ENCODE peak calls at places on chromosomes 13 and 19, in four cellular contexts. V, T, G and Y are unnamed samples.
A peak's percentile ranks its signal among the peaks of the same experiment; 100 is the strongest.

GRCh38 chr19:15452111-15453047 is 2.6 kb upstream of the WIZ start:
- DNase-seq in V (peak; percentile 44), T (peak; percentile 58), G (peak; percentile 91), Y (peak; percentile 98)

GRCh38 chr13:99929866-99930265 is 41.7 kb downstream of the ZIC5 start:
- DNase-seq in V (no peak), T (no peak), G (no peak), Y (no peak)

GRCh38 chr13:42788601-42789000 is 7.2 kb downstream of the FAM216B start:
- DNase-seq in V (no peak), T (no peak), G (no peak), Y (no peak)

GRCh38 chr19:38172001-38172400 is 52.0 kb downstream of the DPF1 start:
- DNase-seq in V (no peak), T (no peak), G (no peak), Y (no peak)

GRCh38 chr19:376111-376470 is 31.5 kb upstream of the MIER2 start:
- DNase-seq in V (no peak), T (no peak), G (no peak), Y (no peak)

GRCh38 chr13:97758317-97758716 is 195.2 kb upstream of the IPO5 start:
- DNase-seq in V (no peak), T (no peak), G (no peak), Y (no peak)

GRCh38 chr13:32752997-32753606 is 166.8 kb downstream of the PDS5B start:
- DNase-seq in V (no peak), T (no peak), G (no peak), Y (no peak)

GRCh38 chr19:3942790-3943409 is 10.0 kb downstream of the NMRK2 start:
- DNase-seq in V (no peak), T (no peak), G (no peak), Y (no peak)

GRCh38 chr19:58396691-58397532 is 1.5 kb downstream of the RNF225 start:
- DNase-seq in V (no peak), T (no peak), G (no peak), Y (no peak)

GRCh38 chr13:24923305-24923640 is 159.3 kb downstream of the RNF17 start:
- DNase-seq in V (no peak), T (peak; percentile 75), G (peak; percentile 9), Y (peak; percentile 5)

GRCh38 chr13:60788156-60788829 is 391.3 kb downstream of the TDRD3 start:
- DNase-seq in V (no peak), T (no peak), G (peak; percentile 11), Y (no peak)

GRCh38 chr19:49414256-49414655 is 9.0 kb downstream of the PTH2 start:
- DNase-seq in V (no peak), T (no peak), G (no peak), Y (no peak)

GRCh38 chr13:21075303-21076264 is 14.2 kb upstream of the LATS2 start:
- DNase-seq in V (no peak), T (no peak), G (peak; percentile 27), Y (no peak)

GRCh38 chr19:15498156-15498858 is 10.0 kb upstream of the CYP4F22 start:
- DNase-seq in V (no peak), T (no peak), G (peak; percentile 9), Y (no peak)

GRCh38 chr13:107209811-107210210 is 641.9 kb upstream of the ARGLU1 start:
- DNase-seq in V (no peak), T (peak; percentile 80), G (no peak), Y (no peak)

GRCh38 chr19:2050349-2050990 is 574 bp downstream of the MKNK2 start:
- DNase-seq in V (no peak), T (no peak), G (no peak), Y (no peak)

GRCh38 chr19:2049741-2050348 is 1.2 kb downstream of the MKNK2 start:
- DNase-seq in V (peak; percentile 94), T (peak; percentile 61), G (peak; percentile 96), Y (peak; percentile 77)

GRCh38 chr19:2048959-2049740 is 1.9 kb downstream of the MKNK2 start:
- DNase-seq in V (no peak), T (no peak), G (no peak), Y (no peak)

GRCh38 chr19:2051771-2052704 is 994 bp upstream of the MKNK2 start:
- DNase-seq in V (peak; percentile 65), T (no peak), G (peak; percentile 71), Y (no peak)

DNA sequence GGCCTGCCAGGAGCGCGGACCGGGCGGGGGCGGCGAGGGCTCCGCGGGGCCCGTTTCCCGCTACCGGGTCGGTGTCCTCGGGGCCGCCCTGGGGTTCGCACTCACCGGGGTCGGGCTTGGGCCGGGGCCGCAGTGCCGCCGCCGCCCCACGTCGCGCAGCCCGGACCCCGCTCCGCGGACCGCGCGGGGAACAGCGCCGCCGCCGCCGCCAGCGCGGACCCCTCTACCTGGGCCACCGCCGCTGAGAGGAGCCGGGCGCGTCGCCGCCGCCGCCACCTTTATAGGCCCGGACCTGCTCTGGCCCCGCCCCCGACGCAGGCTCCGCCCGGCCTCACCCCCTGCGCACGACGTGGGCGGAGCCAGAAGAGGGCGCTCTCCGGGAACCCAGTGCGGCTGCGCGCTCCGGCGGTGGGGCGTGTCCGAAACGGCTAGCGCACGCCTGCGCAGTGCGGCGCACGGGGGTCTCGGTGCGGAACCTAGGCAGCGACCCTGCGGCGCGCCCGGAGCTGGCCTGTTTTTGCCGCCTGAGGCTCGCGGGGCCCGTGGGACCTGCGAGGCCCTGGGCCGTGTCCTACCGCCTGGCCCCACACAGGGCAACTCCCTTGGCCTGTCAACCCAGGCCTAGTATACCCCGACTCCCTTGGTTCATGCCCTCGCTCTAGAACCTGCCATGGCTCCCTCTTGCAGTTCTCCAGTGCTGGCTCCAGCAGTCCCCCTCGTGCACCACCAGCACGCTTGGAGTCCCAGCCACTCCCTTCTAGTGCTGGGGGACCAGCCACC is at the start of gene MKNK2:
- DNase-seq in V (peak; percentile 95), T (peak; percentile 79), G (peak; percentile 88), Y (peak; percentile 86)
- TF ChIP-seq POLR2A in V (peak; percentile 95), T (peak; percentile 99), G (peak; percentile 99), Y (peak; percentile 100)

GRCh38 chr19:13149628-13150186 is 468 bp downstream of the STX10 start:
- DNase-seq in V (peak; percentile 57), T (no peak), G (peak; percentile 70), Y (peak; percentile 52)
- TF ChIP-seq POLR2A in V (no peak), T (no peak), G (no peak), Y (peak; percentile 33)

DNA sequence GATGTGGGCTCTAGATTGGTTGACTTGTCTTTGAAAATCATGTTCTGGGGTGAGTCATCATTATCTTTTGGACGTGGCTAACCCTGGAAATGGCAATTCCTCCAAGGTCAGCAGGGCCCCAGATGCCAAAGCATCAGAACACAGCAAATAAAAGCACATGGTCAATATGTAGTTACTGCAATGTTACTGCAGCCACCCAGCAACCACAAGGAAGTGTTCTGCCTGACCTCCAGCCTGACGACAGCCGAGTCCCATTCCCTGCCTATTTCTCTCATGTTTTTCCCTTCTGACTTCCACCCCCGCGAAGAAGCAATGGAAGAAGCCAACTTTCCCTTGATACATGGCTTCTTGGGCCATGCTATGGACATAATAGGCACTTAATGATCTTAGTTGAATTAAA is 577.9 kb downstream of the IRS2 start:
- DNase-seq in V (no peak), T (no peak), G (no peak), Y (no peak)
- TF ChIP-seq POLR2A in V (no peak), T (no peak), G (no peak), Y (no peak)

GRCh38 chr19:29569038-29569911 is 36.8 kb upstream of the POP4 start:
- DNase-seq in V (no peak), T (no peak), G (no peak), Y (no peak)
- TF ChIP-seq POLR2A in V (no peak), T (no peak), G (no peak), Y (no peak)

DNA sequence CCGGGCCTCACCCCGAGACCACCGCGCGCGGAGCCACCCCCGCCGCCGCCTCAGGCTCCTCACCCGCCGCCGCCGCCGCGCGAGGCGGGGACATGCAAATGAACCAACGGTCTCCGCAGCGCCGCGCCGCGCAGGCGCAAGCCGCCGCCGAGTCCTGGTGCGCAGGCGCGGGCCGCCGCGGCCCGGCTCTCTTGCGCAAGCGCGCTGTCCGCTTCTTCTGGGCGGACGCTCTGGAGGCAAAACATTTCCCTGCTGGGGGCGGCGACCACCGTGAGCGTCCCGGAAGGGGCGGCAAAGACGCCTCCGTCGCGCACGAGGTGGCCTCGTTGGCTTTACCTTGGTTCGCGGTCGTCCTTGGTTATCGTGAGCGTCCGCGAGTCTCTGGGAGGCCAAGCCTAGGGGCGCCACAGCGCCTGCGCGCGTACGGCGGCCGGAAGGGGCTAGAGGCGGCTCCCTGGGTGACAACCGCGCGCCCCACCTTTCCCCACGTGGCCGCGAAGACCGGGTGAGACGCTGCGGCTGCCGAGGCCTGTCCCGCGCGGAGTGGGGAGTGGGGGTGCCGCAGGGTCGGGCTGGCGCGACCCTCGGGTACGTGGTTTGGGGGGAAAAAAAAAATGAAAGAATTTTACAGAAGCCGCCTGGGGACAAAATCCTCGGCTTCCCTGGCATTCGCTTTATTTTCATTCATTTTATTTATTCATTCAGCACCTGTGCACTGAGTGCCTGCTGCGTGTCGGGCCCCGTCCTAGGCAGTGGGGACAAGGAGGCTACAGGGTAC is at the start of the genes ARMC6 and SUGP2:
- DNase-seq in V (peak; percentile 84), T (peak; percentile 84), G (peak; percentile 83), Y (peak; percentile 93)
- TF ChIP-seq POLR2A in V (peak; percentile 22), T (peak; percentile 81), G (peak; percentile 17), Y (peak; percentile 49)

DNA sequence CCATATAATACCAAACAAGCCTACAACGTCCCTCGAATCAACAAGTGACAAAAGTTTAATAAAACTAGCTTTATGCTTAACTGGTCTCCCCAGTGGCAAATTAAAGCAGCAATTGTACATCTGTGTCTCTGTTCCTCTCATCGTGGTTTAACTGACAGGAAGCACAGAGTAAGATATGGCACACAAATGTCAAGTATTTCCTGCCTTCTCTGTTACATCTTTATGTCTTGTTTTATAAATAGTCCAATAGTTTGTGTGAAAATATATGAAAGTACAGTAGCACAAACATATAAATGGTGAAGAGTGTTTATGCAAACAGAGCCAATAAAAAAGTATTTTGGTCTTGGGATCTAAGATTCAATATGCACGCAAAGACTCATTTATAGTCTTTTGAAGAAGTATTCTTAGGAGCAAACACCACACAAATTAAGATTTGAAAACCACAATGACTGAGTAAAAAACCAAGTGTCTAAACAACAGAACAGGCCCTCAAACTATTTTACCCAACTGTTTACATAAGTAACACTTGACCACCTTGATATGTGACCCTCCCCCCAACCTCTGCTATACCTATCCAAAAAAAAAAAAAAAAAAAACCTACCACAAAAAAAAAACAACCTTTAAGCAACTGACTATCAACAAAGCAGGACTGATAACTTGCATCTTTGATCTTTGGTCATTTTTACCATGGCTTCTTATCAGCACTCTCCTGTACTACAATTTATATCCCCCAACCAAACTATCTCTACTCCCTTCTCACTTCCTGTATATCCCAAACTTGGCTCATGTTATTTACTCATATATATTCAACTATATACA is 14.0 kb downstream of the ELF1 start:
- DNase-seq in V (no peak), T (no peak), G (no peak), Y (no peak)
- TF ChIP-seq POLR2A in V (no peak), T (no peak), G (no peak), Y (no peak)

DNA sequence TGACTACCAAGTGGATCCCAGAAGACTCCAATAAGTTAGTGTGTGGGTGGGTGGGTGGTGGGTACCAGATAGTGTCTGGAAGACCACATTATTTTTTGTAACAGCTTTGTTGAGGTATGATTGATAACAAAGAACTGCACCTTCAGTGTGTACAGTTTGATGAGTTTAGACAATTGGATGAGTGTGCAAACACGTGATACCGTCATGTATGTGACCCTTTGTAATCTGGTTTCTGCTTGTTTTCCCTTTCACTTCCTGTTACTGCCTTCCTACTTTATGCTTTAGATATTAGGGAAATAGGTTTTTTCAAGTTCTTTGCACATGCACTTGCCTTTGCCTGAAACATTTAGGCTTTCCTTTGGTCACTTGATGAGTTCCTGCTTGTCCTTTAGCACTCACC is 8.5 kb downstream of the RPL21 start:
- DNase-seq in V (no peak), T (no peak), G (no peak), Y (no peak)
- TF ChIP-seq POLR2A in V (no peak), T (no peak), G (no peak), Y (no peak)

GRCh38 chr19:56105090-56105701 is 15.9 kb downstream of the ZNF787 start:
- DNase-seq in V (peak; percentile 76), T (peak; percentile 33), G (peak; percentile 90), Y (peak; percentile 65)
- TF ChIP-seq POLR2A in V (no peak), T (no peak), G (no peak), Y (no peak)

GRCh38 chr19:16934489-16934888 is 45.7 kb downstream of the F2RL3 start:
- DNase-seq in V (no peak), T (no peak), G (no peak), Y (no peak)
- TF ChIP-seq POLR2A in V (no peak), T (no peak), G (no peak), Y (no peak)